ENCODE peak calls at places on chromosomes 16 and 17, in five cellular contexts. D is skeletal muscle cell, W is BJ, K is body of pancreas, B is mammary epithelial cell. U is an unnamed sample.

GRCh38 chr16:28193530-28194423 is 18.0 kb downstream of the XPO6 start:
- DNase-seq in W (peak), D (peak), K (no peak), B (peak), U (peak)

GRCh38 chr16:67666032-67666537 is 465 bp downstream of the ENKD1 start:
- DNase-seq in B (no peak), W (no peak), K (peak), D (no peak), U (no peak)

GRCh38 chr16:67246081-67246944 is 968 bp downstream of the FHOD1 start:
- DNase-seq in W (peak), B (peak), K (peak), D (peak), U (no peak)

GRCh38 chr16:65117701-65118448 is 4.0 kb downstream of the CDH11 start:
- DNase-seq in W (peak), D (peak), B (peak), K (peak), U (peak)

GRCh38 chr17:63696381-63696961 is 3.5 kb downstream of the LIMD2 start:
- DNase-seq in B (no peak), W (no peak), D (no peak), K (peak), U (no peak)

GRCh38 chr16:15435216-15435864 is 952 bp downstream of the BMERB1 start:
- DNase-seq in B (no peak), D (no peak), K (peak), W (no peak), U (no peak)

GRCh38 chr16:677306-678190 is 2.1 kb downstream of the RHBDL1 start:
- DNase-seq in B (no peak), K (no peak), W (no peak), D (no peak), U (no peak)

GRCh38 chr16:8972843-8973586 is 9.3 kb upstream of the USP7 start:
- DNase-seq in B (no peak), W (peak), K (no peak), D (no peak), U (no peak)

GRCh38 chr16:87818533-87819161 is 50.7 kb downstream of the SLC7A5 start:
- DNase-seq in B (no peak), W (no peak), K (no peak), D (no peak), U (no peak)

GRCh38 chr17:62653831-62654829 is 26.7 kb downstream of the MRC2 start:
- DNase-seq in B (no peak), D (peak), K (peak), W (peak), U (no peak)

GRCh38 chr16:57903656-57904055 is 67.3 kb downstream of the CNGB1 start:
- DNase-seq in W (no peak), B (no peak), K (no peak), D (no peak), U (no peak)

GRCh38 chr17:16872836-16873653 is 98.9 kb downstream of the TNFRSF13B start:
- DNase-seq in D (no peak), W (no peak), K (peak), B (peak), U (no peak)

GRCh38 chr16:10308305-10309193 is 77.3 kb upstream of the ATF7IP2 start:
- DNase-seq in D (no peak), B (peak), W (no peak), K (no peak), U (no peak)

GRCh38 chr16:70676571-70677498 is 9.0 kb downstream of the MTSS2 start:
- DNase-seq in B (no peak), D (no peak), W (no peak), K (no peak), U (no peak)

GRCh38 chr17:8153550-8153956 is 1.3 kb upstream of the PER1 start:
- DNase-seq in K (peak), B (peak), D (peak), W (peak), U (peak)

GRCh38 chr16:78553268-78554044 is 454.0 kb downstream of the WWOX start:
- DNase-seq in B (no peak), D (no peak), W (no peak), K (no peak), U (no peak)

GRCh38 chr17:42472709-42473521 is 14.2 kb downstream of the ATP6V0A1 start:
- DNase-seq in W (peak), D (peak), K (no peak), B (peak), U (peak)

GRCh38 chr17:41351177-41351576 is 549 bp upstream of the KRT33A start:
- DNase-seq in D (no peak), W (no peak), K (no peak), B (no peak), U (no peak)
- H3K4me3 ChIP-seq in D (no peak), W (no peak), K (no peak), B (no peak), U (no peak)

DNA sequence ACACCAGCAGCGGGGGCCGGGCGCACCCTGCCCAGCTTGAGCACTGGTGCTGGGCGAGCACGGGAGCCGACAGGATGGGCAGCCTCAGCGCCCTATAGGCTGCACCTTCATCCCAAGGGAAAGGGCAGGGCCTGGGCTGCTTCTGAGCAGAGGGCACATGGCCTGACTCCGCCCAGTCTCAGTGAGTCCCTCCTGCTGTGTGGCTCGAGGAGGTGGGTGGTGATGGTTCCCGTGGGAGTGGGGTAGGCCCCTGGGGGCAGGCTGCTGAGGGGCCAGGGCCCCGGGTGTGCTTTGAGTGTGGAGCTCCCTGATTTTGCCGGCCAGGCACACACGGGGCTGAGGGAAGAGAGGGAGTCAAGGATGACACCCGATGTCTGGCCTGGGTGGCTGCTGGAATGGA is 37.9 kb downstream of the TSC2 start:
- DNase-seq in K (no peak), D (no peak), W (no peak), B (no peak), U (no peak)
- H3K4me3 ChIP-seq in K (no peak), D (no peak), W (no peak), B (no peak), U (no peak)

DNA sequence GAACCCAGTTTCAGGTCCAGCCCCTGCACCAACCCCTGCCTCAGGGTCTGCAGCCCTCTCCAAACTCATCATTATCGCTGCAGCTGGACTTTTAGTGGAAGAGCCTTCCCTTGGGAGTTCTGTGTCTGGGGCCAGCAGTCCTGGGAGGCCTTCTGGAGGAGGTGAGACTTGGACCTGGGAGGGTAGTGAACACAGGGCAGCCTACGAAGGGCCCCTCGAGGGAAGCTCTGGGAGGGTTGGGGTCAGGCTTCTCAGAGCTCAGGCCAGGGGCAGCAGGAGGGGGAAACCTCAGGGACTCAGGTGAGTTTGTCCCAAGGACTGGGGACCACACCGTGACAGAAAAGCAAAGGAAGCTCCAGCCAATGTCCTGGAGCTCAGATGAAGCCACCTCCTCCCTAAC is 11.3 kb upstream of the SRRM2 start:
- DNase-seq in W (no peak), D (no peak), K (no peak), B (no peak), U (no peak)
- H3K4me3 ChIP-seq in W (no peak), D (no peak), K (no peak), B (no peak), U (no peak)

DNA sequence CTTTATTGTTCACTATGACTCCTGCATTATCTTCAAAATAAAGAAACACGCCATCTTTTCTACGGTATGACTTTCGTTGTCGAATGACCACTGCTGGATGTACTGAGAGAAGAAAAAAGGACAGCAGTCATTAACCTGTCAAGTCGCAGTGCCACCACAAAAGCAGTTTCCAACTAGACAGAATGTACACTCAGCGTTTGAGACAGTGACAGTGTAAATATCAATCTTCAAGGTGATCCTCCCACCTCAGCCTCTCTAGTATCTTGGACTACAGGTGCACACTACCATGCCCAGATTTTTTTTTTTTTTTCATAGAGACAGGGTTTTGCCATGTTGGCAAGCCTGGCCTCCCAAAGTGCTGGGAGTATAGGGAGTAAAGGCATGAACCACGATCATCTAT is 3.1 kb downstream of the RPL23 start:
- DNase-seq in B (no peak), K (no peak), D (no peak), W (no peak), U (no peak)
- H3K4me3 ChIP-seq in B (no peak), K (no peak), D (no peak), W (no peak), U (peak)

GRCh38 chr16:4324479-4324868 is 8.6 kb downstream of the GLIS2 start:
- DNase-seq in W (no peak), K (no peak), B (no peak), D (no peak), U (no peak)

GRCh38 chr16:4323071-4323844 is 7.4 kb downstream of the GLIS2 start:
- DNase-seq in B (no peak), K (peak), D (no peak), W (no peak), U (no peak)

GRCh38 chr16:4327386-4327781 is 11.5 kb downstream of the GLIS2 start:
- DNase-seq in D (no peak), B (no peak), K (no peak), W (no peak), U (no peak)

GRCh38 chr16:4323845-4324478 is 8.1 kb downstream of the GLIS2 start:
- DNase-seq in K (peak), B (no peak), W (no peak), D (no peak), U (no peak)

DNA sequence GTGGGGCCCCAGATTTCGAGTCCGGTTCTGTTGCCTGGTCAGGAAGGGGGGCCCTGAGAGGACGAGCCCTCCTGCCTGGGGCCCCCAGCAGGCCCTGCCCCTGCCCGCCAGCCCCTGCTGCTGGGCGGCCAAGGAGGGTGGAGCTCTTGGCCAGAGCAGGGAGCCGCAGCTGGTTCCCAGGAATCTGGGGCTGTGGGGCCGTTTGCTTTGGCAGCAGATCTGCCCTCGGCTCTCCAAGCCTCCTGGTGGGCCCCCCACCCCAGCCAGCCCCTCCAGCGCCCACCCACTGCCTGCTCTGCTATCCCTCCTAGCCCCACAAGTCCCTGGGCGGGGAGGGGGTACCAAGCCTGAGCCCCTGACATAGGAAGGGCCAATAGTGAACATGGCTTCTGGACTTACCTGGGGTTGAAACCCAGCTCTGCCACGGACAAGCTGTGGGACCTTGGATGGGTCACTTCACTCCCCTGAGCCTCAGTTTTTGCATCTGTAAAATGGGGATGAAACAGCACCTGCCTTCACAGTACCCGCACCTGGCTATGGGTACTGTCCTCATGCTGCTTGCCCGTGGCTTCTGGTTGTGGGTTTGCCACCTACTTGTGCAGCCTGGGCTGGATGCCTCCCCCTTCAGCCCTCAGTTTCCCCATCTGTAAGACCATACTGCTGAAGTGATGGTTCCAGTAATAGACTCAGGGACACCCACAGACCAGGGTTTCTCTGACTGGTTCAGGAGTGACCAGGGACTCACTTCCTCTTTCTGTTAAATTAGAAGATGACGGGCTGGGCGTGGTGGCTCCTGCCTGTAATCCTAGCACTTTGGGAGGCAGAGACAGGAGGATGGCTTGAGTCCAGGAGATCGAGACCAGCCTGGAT is 9.2 kb downstream of the GLIS2 start:
- DNase-seq in W (no peak), K (no peak), B (no peak), D (no peak), U (no peak)
- H3K4me3 ChIP-seq in W (no peak), K (no peak), B (no peak), D (no peak), U (no peak)

GRCh38 chr17:47720196-47720595 is 12.8 kb upstream of the TBX21 start:
- DNase-seq in D (no peak), W (no peak), B (no peak), K (no peak), U (no peak)

GRCh38 chr17:47717261-47717697 is 15.8 kb upstream of the TBX21 start:
- DNase-seq in W (no peak), B (no peak), K (no peak), D (no peak), U (no peak)

GRCh38 chr17:47719411-47720152 is 13.5 kb upstream of the TBX21 start:
- DNase-seq in B (peak), K (no peak), D (peak), W (peak), U (no peak)

GRCh38 chr17:47717845-47718621 is 15.0 kb upstream of the TBX21 start:
- DNase-seq in B (no peak), W (no peak), K (no peak), D (no peak), U (no peak)

GRCh38 chr17:47718634-47719405 is 14.2 kb upstream of the TBX21 start:
- DNase-seq in D (no peak), K (no peak), B (no peak), W (no peak), U (no peak)
- H3K4me3 ChIP-seq in D (no peak), K (no peak), B (no peak), W (no peak), U (no peak)

GRCh38 chr17:39069114-39069756 is 82.2 kb downstream of the PLXDC1 start:
- DNase-seq in D (no peak), B (peak), W (no peak), K (peak), U (no peak)

GRCh38 chr17:39077252-39077651 is 74.2 kb downstream of the PLXDC1 start:
- DNase-seq in D (no peak), K (no peak), B (no peak), W (no peak), U (no peak)

GRCh38 chr17:39073353-39073752 is 78.1 kb downstream of the PLXDC1 start:
- DNase-seq in D (no peak), K (no peak), B (no peak), W (no peak), U (no peak)

GRCh38 chr17:39073916-39074315 is 77.5 kb downstream of the PLXDC1 start:
- DNase-seq in D (no peak), W (no peak), K (no peak), B (peak), U (no peak)

DNA sequence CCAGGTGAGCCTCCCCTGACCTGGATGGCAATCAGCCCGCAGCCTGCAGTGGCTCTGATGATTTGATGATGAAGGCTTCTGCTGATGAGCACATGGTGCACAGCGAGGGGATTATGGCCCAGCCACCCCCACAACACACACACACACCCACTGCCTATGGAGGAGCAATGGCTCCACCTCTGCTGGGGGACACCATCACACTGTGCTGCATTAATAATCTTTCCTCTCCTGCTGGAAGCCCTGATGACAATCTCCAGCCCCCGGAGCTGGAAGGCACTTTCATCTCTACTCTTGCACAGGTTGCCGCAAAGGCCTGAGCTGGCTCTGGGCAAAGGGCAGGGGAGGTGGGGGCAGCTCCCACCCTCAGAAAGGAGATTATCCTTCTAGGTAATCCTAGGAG is 79.9 kb downstream of the PLXDC1 start:
- DNase-seq in W (no peak), D (no peak), B (no peak), K (no peak), U (no peak)
- H3K4me3 ChIP-seq in W (no peak), D (no peak), B (no peak), K (no peak), U (no peak)

DNA sequence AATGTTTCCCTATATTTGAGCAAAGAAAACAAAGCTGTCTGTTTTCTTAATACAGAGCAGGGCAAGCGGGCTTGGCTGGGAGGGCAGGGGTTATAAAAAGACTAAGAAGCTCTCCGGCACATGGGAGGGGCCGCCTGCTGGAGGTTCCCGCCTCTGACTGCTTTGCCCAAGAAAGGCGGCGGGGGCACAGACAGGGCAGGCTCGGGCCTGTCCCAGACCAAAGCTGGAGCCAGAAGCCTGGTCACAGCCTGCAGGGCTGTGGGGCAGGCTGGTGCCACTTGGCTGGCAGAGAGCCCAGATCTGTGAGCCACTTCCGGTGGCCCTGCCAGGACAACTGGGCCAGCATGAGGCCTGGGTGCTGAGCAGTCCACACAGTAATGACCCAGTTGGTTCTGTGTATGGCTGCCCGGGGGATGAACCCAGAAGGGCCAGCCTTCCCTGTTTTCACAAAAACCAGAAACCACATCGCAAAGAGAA is 89.4 kb downstream of the LITAF start:
- DNase-seq in W (peak), K (peak), B (peak), D (no peak), U (peak)
- H3K4me3 ChIP-seq in W (no peak), K (no peak), B (no peak), D (no peak), U (no peak)

GRCh38 chr16:85227924-85228462 is 115.7 kb upstream of the CIBAR2 start:
- DNase-seq in D (no peak), K (no peak), B (no peak), W (no peak), U (no peak)

GRCh38 chr16:85228463-85228862 is 116.2 kb upstream of the CIBAR2 start:
- DNase-seq in W (no peak), K (no peak), D (no peak), B (no peak), U (no peak)

GRCh38 chr16:85228970-85229430 is 116.7 kb upstream of the CIBAR2 start:
- DNase-seq in B (no peak), K (no peak), D (no peak), W (no peak), U (no peak)

GRCh38 chr16:85225721-85226120 is 113.4 kb upstream of the CIBAR2 start:
- DNase-seq in D (no peak), W (no peak), B (no peak), K (no peak), U (no peak)

DNA sequence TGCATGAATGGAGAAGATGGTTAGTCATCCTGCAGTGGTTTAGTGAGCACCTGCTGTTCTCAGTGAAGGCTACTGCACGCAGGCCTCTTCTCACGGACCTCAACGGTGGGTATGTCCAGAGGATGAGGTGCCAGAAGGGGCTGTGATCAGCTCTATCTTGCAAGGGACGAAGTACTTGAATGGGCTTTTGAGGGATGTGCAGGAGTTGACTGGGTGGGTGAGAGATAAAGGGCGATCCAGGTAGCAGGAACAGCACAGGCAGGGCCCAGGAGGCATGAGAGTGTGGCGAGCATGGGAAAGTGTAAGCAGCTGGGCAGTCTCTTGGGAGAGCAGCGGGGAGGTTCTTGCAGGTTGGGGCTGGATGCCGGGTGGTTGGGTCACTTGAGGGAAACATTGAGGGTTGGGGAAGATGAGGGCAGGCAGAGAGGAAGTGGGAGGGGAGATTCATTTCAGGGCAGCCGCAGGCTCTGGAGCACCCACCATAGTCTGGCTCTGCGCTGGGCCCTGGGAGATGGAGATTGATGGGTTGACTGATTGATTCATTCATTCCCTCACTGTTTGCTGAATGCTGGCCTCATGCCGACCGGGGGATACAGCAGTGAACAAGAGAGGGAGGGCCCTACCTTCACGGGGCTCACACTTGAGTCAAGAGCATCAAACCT is 115.1 kb upstream of the CIBAR2 start:
- DNase-seq in D (no peak), K (no peak), B (no peak), W (no peak), U (no peak)
- H3K4me3 ChIP-seq in D (no peak), K (no peak), B (no peak), W (no peak), U (no peak)

GRCh38 chr17:18280766-18281165 is 20.3 kb downstream of the MIEF2 start:
- DNase-seq in D (no peak), W (no peak), B (no peak), K (no peak), U (no peak)

GRCh38 chr17:18277076-18277475 is 16.6 kb downstream of the MIEF2 start:
- DNase-seq in K (no peak), W (no peak), B (no peak), D (no peak), U (no peak)

GRCh38 chr17:18278867-18279266 is 18.4 kb downstream of the MIEF2 start:
- DNase-seq in B (no peak), K (no peak), D (no peak), W (no peak), U (no peak)

GRCh38 chr17:18281815-18282214 is 21.4 kb downstream of the MIEF2 start:
- DNase-seq in K (no peak), B (no peak), W (no peak), D (no peak), U (no peak)

GRCh38 chr17:18280239-18280638 is 19.8 kb downstream of the MIEF2 start:
- DNase-seq in B (no peak), D (no peak), K (no peak), W (no peak), U (no peak)
- H3K4me3 ChIP-seq in B (no peak), D (no peak), K (no peak), W (no peak), U (no peak)